ENCODE peak calls at places on chromosomes 16 and 17, in four cellular contexts. C, T, G and R are unnamed samples.

GRCh38 chr16:81654346-81654745 is 124.7 kb upstream of the PLCG2 start:
- DNase-seq in C (no peak), T (no peak), G (no peak), R (no peak)

GRCh38 chr17:8628609-8629169 is 1.8 kb downstream of the MYH10 start:
- DNase-seq in C (no peak), T (no peak), G (no peak), R (no peak)

GRCh38 chr17:75614006-75614405 is 19.2 kb upstream of the SMIM5 start:
- DNase-seq in C (no peak), T (peak; percentile 79), G (no peak), R (no peak)

GRCh38 chr16:12067714-12068401 is 91.3 kb downstream of the SNX29 start:
- DNase-seq in C (peak; percentile 87), T (peak; percentile 70), G (no peak), R (no peak)

GRCh38 chr17:1001640-1002411 is 4.9 kb downstream of the TIMM22 start:
- DNase-seq in C (no peak), T (no peak), G (no peak), R (no peak)

GRCh38 chr17:72465191-72466024 is 344.6 kb downstream of the SOX9 start:
- DNase-seq in C (peak; percentile 90), T (peak; percentile 44), G (no peak), R (no peak)

GRCh38 chr16:79644977-79645667 is 44.6 kb upstream of the MAF start:
- DNase-seq in C (no peak), T (no peak), G (no peak), R (no peak)

GRCh38 chr17:29837531-29837930 is 92.5 kb downstream of the SSH2 start:
- DNase-seq in C (no peak), T (no peak), G (no peak), R (no peak)

GRCh38 chr17:40791808-40792436 is 7.8 kb downstream of the KRT28 start:
- DNase-seq in C (peak; percentile 63), T (no peak), G (no peak), R (no peak)

GRCh38 chr17:57935833-57936807 is 19.1 kb downstream of the CUEDC1 start:
- DNase-seq in C (no peak), T (peak; percentile 68), G (no peak), R (no peak)

GRCh38 chr16:49112754-49113153 is 168.9 kb downstream of the CBLN1 start:
- DNase-seq in C (peak; percentile 30), T (no peak), G (no peak), R (no peak)

GRCh38 chr16:79980650-79981521 is 380.3 kb upstream of the MAF start:
- DNase-seq in C (no peak), T (no peak), G (no peak), R (no peak)

GRCh38 chr16:4505356-4506153 is 29.4 kb downstream of the HMOX2 start:
- DNase-seq in C (no peak), T (no peak), G (peak; percentile 62), R (peak; percentile 79)